ENCODE peak calls at places on chromosomes 7 and 10, in nine cellular contexts. K, Q, P, D, I, F, L, V and A are unnamed samples.

GRCh38 chr7:93040355-93040754 is 77.4 kb downstream of the SAMD9 start:
- DNase-seq in L (no peak), Q (no peak), I (no peak), P (no peak), K (no peak), V (no peak), F (no peak), D (no peak), A (no peak)

GRCh38 chr10:44477021-44477420 is 92.1 kb upstream of the CXCL12 start:
- DNase-seq in K (no peak), F (no peak), V (no peak), I (no peak), Q (peak), D (no peak), L (peak), P (no peak), A (peak)

GRCh38 chr7:75814407-75814947 is 871 bp upstream of the CCL24 start:
- DNase-seq in F (no peak), P (no peak), K (no peak), I (no peak), Q (no peak), L (no peak), D (no peak), V (no peak), A (peak)

GRCh38 chr10:110372656-110373055 is 67.9 kb upstream of the SMNDC1 start:
- DNase-seq in P (no peak), D (no peak), K (no peak), V (peak), L (no peak), I (no peak), F (no peak), Q (peak), A (no peak)

GRCh38 chr10:112389147-112389822 is 15.4 kb downstream of the ACSL5 start:
- DNase-seq in L (no peak), P (peak), V (peak), I (peak), K (no peak), F (peak), Q (peak), D (no peak), A (peak)

GRCh38 chr7:42964849-42965805 is 33.0 kb downstream of the MRPL32 start:
- DNase-seq in K (no peak), I (no peak), Q (peak), D (no peak), V (peak), P (no peak), F (peak), L (no peak), A (peak)

GRCh38 chr10:92891885-92892705 is 43.8 kb downstream of the EXOC6 start:
- DNase-seq in F (no peak), K (no peak), I (no peak), L (peak), Q (peak), V (peak), P (no peak), D (no peak), A (peak)

GRCh38 chr10:129309565-129309964 is 157.5 kb upstream of the MGMT start:
- DNase-seq in I (no peak), K (no peak), V (no peak), F (no peak), L (no peak), P (no peak), D (no peak), Q (no peak), A (no peak)

GRCh38 chr10:34817054-34817453 is 2.0 kb upstream of the PARD3 start:
- DNase-seq in L (no peak), F (no peak), V (no peak), K (no peak), P (no peak), I (no peak), D (no peak), Q (no peak), A (no peak)

GRCh38 chr10:35916791-35917190 is 274.7 kb upstream of the FZD8 start:
- DNase-seq in V (no peak), I (no peak), F (no peak), P (no peak), K (no peak), L (no peak), Q (no peak), D (no peak), A (peak)

GRCh38 chr10:88116491-88116890 is 253.1 kb downstream of the PTEN start:
- DNase-seq in F (peak), Q (peak), I (no peak), K (no peak), P (no peak), V (peak), D (no peak), L (no peak), A (peak)

GRCh38 chr10:103855424-103855823 is at the start of gene SH3PXD2A:
- DNase-seq in F (no peak), Q (no peak), D (peak), L (no peak), K (peak), V (peak), I (peak), P (peak), A (peak)

GRCh38 chr7:81361769-81362168 is 408.1 kb downstream of the HGF start:
- DNase-seq in I (no peak), D (no peak), K (no peak), Q (no peak), F (no peak), P (no peak), V (no peak), L (peak), A (peak)

GRCh38 chr10:125037145-125037544 is 95.2 kb downstream of the ZRANB1 start:
- DNase-seq in F (no peak), I (no peak), V (peak), L (peak), P (no peak), Q (peak), D (no peak), K (no peak), A (peak)

GRCh38 chr7:95922191-95922590 is 149.8 kb downstream of the DYNC1I1 start:
- DNase-seq in I (no peak), Q (peak), K (no peak), V (no peak), F (no peak), P (no peak), D (no peak), L (no peak), A (peak)

GRCh38 chr10:92993671-92994304 is 66.8 kb upstream of the CYP26C1 start:
- DNase-seq in K (no peak), I (no peak), Q (no peak), L (no peak), D (no peak), F (no peak), P (no peak), V (no peak), A (no peak)

GRCh38 chr7:218896-219580 is 26.7 kb downstream of the FAM20C start:
- DNase-seq in I (no peak), L (no peak), P (no peak), V (no peak), K (no peak), F (no peak), Q (no peak), D (no peak), A (no peak)

GRCh38 chr10:21517134-21517982 is 8.1 kb downstream of the SKIDA1 start:
- DNase-seq in D (no peak), V (peak), Q (peak), F (peak), P (peak), K (peak), I (peak), L (peak), A (peak)

GRCh38 chr10:125217986-125218675 is 57.8 kb upstream of the CTBP2 start:
- DNase-seq in D (no peak), Q (peak), L (no peak), I (no peak), V (peak), K (no peak), P (no peak), F (no peak), A (peak)

GRCh38 chr7:45089314-45089891 is 634 bp upstream of the NACAD start:
- DNase-seq in F (peak), P (peak), V (peak), K (peak), Q (peak), L (peak), I (peak), D (peak), A (peak)

GRCh38 chr10:91313761-91314520 is 93.5 kb downstream of the PCGF5 start:
- DNase-seq in L (peak), D (no peak), I (no peak), P (no peak), V (peak), F (no peak), K (no peak), Q (peak), A (peak)

GRCh38 chr10:78348416-78349164 is 314.9 kb downstream of the RPS24 start:
- DNase-seq in I (peak), K (no peak), F (no peak), V (no peak), D (no peak), P (peak), Q (no peak), L (no peak), A (no peak)

GRCh38 chr7:100444311-100445278 is 8.3 kb upstream of the PPP1R35 start:
- DNase-seq in F (peak), K (no peak), D (no peak), L (peak), I (peak), V (no peak), Q (peak), P (no peak), A (peak)

GRCh38 chr10:23174075-23174973 is 17.8 kb upstream of the PTF1A start:
- DNase-seq in I (no peak), L (no peak), Q (no peak), V (no peak), P (no peak), F (no peak), K (no peak), D (no peak), A (no peak)

GRCh38 chr10:72952901-72953223 is 1.7 kb downstream of the PLA2G12B start:
- DNase-seq in P (no peak), L (no peak), V (no peak), K (no peak), D (no peak), F (no peak), Q (no peak), I (no peak), A (no peak)

GRCh38 chr10:15152556-15152955 is 15.9 kb downstream of the NMT2 start:
- DNase-seq in V (no peak), Q (no peak), D (no peak), I (no peak), K (no peak), P (no peak), L (no peak), F (no peak), A (no peak)

GRCh38 chr7:26705567-26705966 is 158.8 kb downstream of the SKAP2 start:
- DNase-seq in P (no peak), V (peak), D (no peak), L (peak), Q (peak), F (no peak), K (no peak), I (no peak), A (peak)

GRCh38 chr10:112546474-112546873 is 99.5 kb downstream of the VTI1A start:
- DNase-seq in F (peak), D (no peak), L (no peak), Q (no peak), V (no peak), P (no peak), I (no peak), K (no peak), A (no peak)